ENCODE peak calls at places on chromosomes 6 and 20, in nine cellular contexts. One of them, this sample, is unnamed.

GRCh38 chr20:51712501-51713212 is 55.5 kb downstream of the ATP9A start:
- DNase-seq in HFFc6: peak
- DNase-seq in Calu3: peak
- DNase-seq in progenitor cell of endocrine pancreas: no peak
- DNase-seq in omental fat pad: no peak
- DNase-seq in left lung: no peak
- DNase-seq in AG09319: no peak
- DNase-seq in vagina: no peak
- DNase-seq in adrenal gland: peak
- DNase-seq in this sample: no peak

GRCh38 chr6:27542485-27542884 is 69.6 kb upstream of the ZNF184 start:
- DNase-seq in omental fat pad: no peak
- DNase-seq in progenitor cell of endocrine pancreas: no peak
- DNase-seq in vagina: no peak
- DNase-seq in HFFc6: no peak
- DNase-seq in AG09319: no peak
- DNase-seq in adrenal gland: no peak
- DNase-seq in left lung: no peak
- DNase-seq in Calu3: no peak
- DNase-seq in this sample: no peak

GRCh38 chr6:147933201-147933600 is 409.4 kb upstream of the SASH1 start:
- DNase-seq in Calu3: no peak
- DNase-seq in AG09319: no peak
- DNase-seq in omental fat pad: no peak
- DNase-seq in progenitor cell of endocrine pancreas: no peak
- DNase-seq in HFFc6: no peak
- DNase-seq in left lung: no peak
- DNase-seq in vagina: no peak
- DNase-seq in adrenal gland: no peak
- DNase-seq in this sample: no peak

GRCh38 chr6:79947191-79948173 is at the start of gene ELOVL4:
- DNase-seq in left lung: peak
- DNase-seq in HFFc6: peak
- DNase-seq in AG09319: peak
- DNase-seq in adrenal gland: peak
- DNase-seq in progenitor cell of endocrine pancreas: peak
- DNase-seq in Calu3: peak
- DNase-seq in omental fat pad: no peak
- DNase-seq in vagina: no peak
- DNase-seq in this sample: peak

GRCh38 chr6:52307900-52308372 is 23.4 kb upstream of the MCM3 start:
- DNase-seq in adrenal gland: no peak
- DNase-seq in vagina: no peak
- DNase-seq in omental fat pad: no peak
- DNase-seq in progenitor cell of endocrine pancreas: no peak
- DNase-seq in Calu3: no peak
- DNase-seq in AG09319: no peak
- DNase-seq in left lung: no peak
- DNase-seq in HFFc6: no peak
- DNase-seq in this sample: no peak

GRCh38 chr20:844473-845225 is 11.1 kb downstream of the FAM110A start:
- DNase-seq in omental fat pad: peak
- DNase-seq in Calu3: no peak
- DNase-seq in adrenal gland: peak
- DNase-seq in HFFc6: peak
- DNase-seq in AG09319: peak
- DNase-seq in vagina: no peak
- DNase-seq in progenitor cell of endocrine pancreas: peak
- DNase-seq in left lung: peak
- DNase-seq in this sample: peak

GRCh38 chr6:147278891-147279290 is 74.7 kb downstream of the STXBP5 start:
- DNase-seq in AG09319: no peak
- DNase-seq in vagina: no peak
- DNase-seq in HFFc6: no peak
- DNase-seq in omental fat pad: no peak
- DNase-seq in left lung: no peak
- DNase-seq in adrenal gland: no peak
- DNase-seq in Calu3: no peak
- DNase-seq in progenitor cell of endocrine pancreas: no peak
- DNase-seq in this sample: no peak

GRCh38 chr6:152671146-152671545 is 26.6 kb upstream of the MYCT1 start:
- DNase-seq in left lung: no peak
- DNase-seq in Calu3: no peak
- DNase-seq in HFFc6: peak
- DNase-seq in omental fat pad: no peak
- DNase-seq in adrenal gland: no peak
- DNase-seq in progenitor cell of endocrine pancreas: no peak
- DNase-seq in AG09319: no peak
- DNase-seq in vagina: no peak
- DNase-seq in this sample: no peak

GRCh38 chr6:111201155-111201554 is 113.9 kb downstream of the SLC16A10 start:
- DNase-seq in Calu3: no peak
- DNase-seq in progenitor cell of endocrine pancreas: no peak
- DNase-seq in AG09319: no peak
- DNase-seq in HFFc6: no peak
- DNase-seq in adrenal gland: no peak
- DNase-seq in vagina: no peak
- DNase-seq in left lung: no peak
- DNase-seq in omental fat pad: no peak
- DNase-seq in this sample: no peak

GRCh38 chr6:68559716-68560115 is 75.4 kb upstream of the ADGRB3 start:
- DNase-seq in AG09319: no peak
- DNase-seq in Calu3: no peak
- DNase-seq in progenitor cell of endocrine pancreas: no peak
- DNase-seq in vagina: no peak
- DNase-seq in left lung: no peak
- DNase-seq in adrenal gland: no peak
- DNase-seq in HFFc6: no peak
- DNase-seq in omental fat pad: no peak
- DNase-seq in this sample: no peak

GRCh38 chr20:38196592-38196991 is 31.5 kb upstream of the TGM2 start:
- DNase-seq in AG09319: peak
- DNase-seq in adrenal gland: peak
- DNase-seq in Calu3: no peak
- DNase-seq in progenitor cell of endocrine pancreas: no peak
- DNase-seq in vagina: no peak
- DNase-seq in HFFc6: peak
- DNase-seq in left lung: peak
- DNase-seq in omental fat pad: peak
- DNase-seq in this sample: no peak

GRCh38 chr6:29760328-29760727 is 37.1 kb downstream of the HLA-F start:
- DNase-seq in AG09319: no peak
- DNase-seq in vagina: peak
- DNase-seq in Calu3: no peak
- DNase-seq in left lung: no peak
- DNase-seq in adrenal gland: no peak
- DNase-seq in HFFc6: no peak
- DNase-seq in omental fat pad: no peak
- DNase-seq in progenitor cell of endocrine pancreas: no peak
- DNase-seq in this sample: no peak

GRCh38 chr6:158262082-158262481 is 50.2 kb upstream of the TULP4 start:
- DNase-seq in HFFc6: no peak
- DNase-seq in Calu3: no peak
- DNase-seq in omental fat pad: no peak
- DNase-seq in left lung: no peak
- DNase-seq in AG09319: no peak
- DNase-seq in vagina: no peak
- DNase-seq in progenitor cell of endocrine pancreas: no peak
- DNase-seq in adrenal gland: no peak
- DNase-seq in this sample: no peak

GRCh38 chr6:44219053-44219814 is 2.5 kb downstream of the MYMX start:
- DNase-seq in progenitor cell of endocrine pancreas: peak
- DNase-seq in HFFc6: no peak
- DNase-seq in omental fat pad: no peak
- DNase-seq in Calu3: peak
- DNase-seq in left lung: peak
- DNase-seq in adrenal gland: peak
- DNase-seq in vagina: peak
- DNase-seq in AG09319: no peak
- DNase-seq in this sample: peak

DNA sequence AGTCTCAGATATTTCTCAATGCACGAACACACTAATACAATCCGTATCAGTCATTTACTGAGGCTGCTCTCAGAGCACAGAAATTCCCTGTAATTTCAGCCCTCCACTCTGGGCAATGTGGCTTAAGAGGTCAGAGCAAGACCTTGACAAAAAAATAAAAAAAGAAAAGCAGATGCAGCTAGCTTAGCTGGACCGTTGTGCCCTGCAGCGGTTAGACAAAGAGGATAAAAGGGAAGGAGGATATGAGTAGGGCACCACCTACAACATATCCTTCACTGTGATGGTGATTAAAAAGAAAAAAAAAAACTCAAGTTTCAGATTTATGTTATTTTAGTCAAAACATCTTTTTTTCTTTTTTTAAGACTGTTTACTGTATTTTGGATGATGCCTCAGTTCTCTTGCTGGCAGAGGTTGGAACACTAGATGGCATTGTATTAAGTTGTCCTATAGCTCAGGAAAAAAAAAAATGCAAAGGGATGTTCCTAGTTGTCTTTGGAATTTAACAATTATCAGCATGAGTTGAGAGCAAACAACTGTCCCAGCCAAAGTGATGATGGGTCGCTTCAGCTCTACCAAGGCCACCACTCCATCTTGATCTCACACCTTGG is 59.9 kb downstream of the ANKEF1 start:
- DNase-seq in left lung: no peak
- DNase-seq in adrenal gland: no peak
- DNase-seq in vagina: no peak
- DNase-seq in Calu3: no peak
- DNase-seq in progenitor cell of endocrine pancreas: no peak
- DNase-seq in omental fat pad: no peak
- DNase-seq in HFFc6: no peak
- DNase-seq in AG09319: no peak
- DNase-seq in this sample: no peak
- TF ChIP-seq CTCF in left lung: no peak
- TF ChIP-seq CTCF in adrenal gland: no peak
- TF ChIP-seq CTCF in vagina: no peak
- TF ChIP-seq CTCF in Calu3: no peak
- TF ChIP-seq CTCF in progenitor cell of endocrine pancreas: no peak
- TF ChIP-seq CTCF in omental fat pad: no peak
- TF ChIP-seq CTCF in HFFc6: peak
- TF ChIP-seq CTCF in AG09319: peak
- TF ChIP-seq CTCF in this sample: no peak

GRCh38 chr6:151027936-151028838 is 162.7 kb downstream of the MTHFD1L start:
- DNase-seq in left lung: no peak
- DNase-seq in vagina: no peak
- DNase-seq in omental fat pad: no peak
- DNase-seq in adrenal gland: no peak
- DNase-seq in Calu3: no peak
- DNase-seq in progenitor cell of endocrine pancreas: no peak
- DNase-seq in AG09319: no peak
- DNase-seq in HFFc6: no peak
- DNase-seq in this sample: no peak
- TF ChIP-seq CTCF in left lung: no peak
- TF ChIP-seq CTCF in vagina: no peak
- TF ChIP-seq CTCF in omental fat pad: no peak
- TF ChIP-seq CTCF in adrenal gland: no peak
- TF ChIP-seq CTCF in Calu3: no peak
- TF ChIP-seq CTCF in progenitor cell of endocrine pancreas: no peak
- TF ChIP-seq CTCF in AG09319: no peak
- TF ChIP-seq CTCF in HFFc6: no peak
- TF ChIP-seq CTCF in this sample: no peak

GRCh38 chr20:63398744-63399514 is 37.8 kb upstream of the CHRNA4 start:
- DNase-seq in left lung: no peak
- DNase-seq in omental fat pad: no peak
- DNase-seq in HFFc6: no peak
- DNase-seq in adrenal gland: no peak
- DNase-seq in AG09319: no peak
- DNase-seq in Calu3: no peak
- DNase-seq in vagina: no peak
- DNase-seq in progenitor cell of endocrine pancreas: no peak
- DNase-seq in this sample: no peak
- TF ChIP-seq CTCF in left lung: no peak
- TF ChIP-seq CTCF in omental fat pad: no peak
- TF ChIP-seq CTCF in HFFc6: no peak
- TF ChIP-seq CTCF in adrenal gland: no peak
- TF ChIP-seq CTCF in AG09319: no peak
- TF ChIP-seq CTCF in Calu3: no peak
- TF ChIP-seq CTCF in vagina: no peak
- TF ChIP-seq CTCF in progenitor cell of endocrine pancreas: no peak
- TF ChIP-seq CTCF in this sample: no peak

GRCh38 chr20:22452442-22453011 is 131.8 kb downstream of the FOXA2 start:
- DNase-seq in omental fat pad: no peak
- DNase-seq in progenitor cell of endocrine pancreas: no peak
- DNase-seq in left lung: no peak
- DNase-seq in vagina: no peak
- DNase-seq in HFFc6: no peak
- DNase-seq in adrenal gland: no peak
- DNase-seq in AG09319: no peak
- DNase-seq in Calu3: no peak
- DNase-seq in this sample: no peak

GRCh38 chr20:22455259-22455658 is 129.1 kb downstream of the FOXA2 start:
- DNase-seq in progenitor cell of endocrine pancreas: no peak
- DNase-seq in vagina: no peak
- DNase-seq in adrenal gland: no peak
- DNase-seq in Calu3: no peak
- DNase-seq in HFFc6: no peak
- DNase-seq in AG09319: no peak
- DNase-seq in left lung: no peak
- DNase-seq in omental fat pad: no peak
- DNase-seq in this sample: no peak

GRCh38 chr20:22450540-22450939 is 133.8 kb downstream of the FOXA2 start:
- DNase-seq in vagina: no peak
- DNase-seq in left lung: no peak
- DNase-seq in omental fat pad: no peak
- DNase-seq in Calu3: no peak
- DNase-seq in progenitor cell of endocrine pancreas: no peak
- DNase-seq in HFFc6: no peak
- DNase-seq in AG09319: no peak
- DNase-seq in adrenal gland: no peak
- DNase-seq in this sample: no peak

GRCh38 chr20:22456109-22456508 is 128.3 kb downstream of the FOXA2 start:
- DNase-seq in AG09319: no peak
- DNase-seq in omental fat pad: no peak
- DNase-seq in left lung: no peak
- DNase-seq in progenitor cell of endocrine pancreas: no peak
- DNase-seq in HFFc6: no peak
- DNase-seq in Calu3: no peak
- DNase-seq in vagina: no peak
- DNase-seq in adrenal gland: no peak
- DNase-seq in this sample: no peak

DNA sequence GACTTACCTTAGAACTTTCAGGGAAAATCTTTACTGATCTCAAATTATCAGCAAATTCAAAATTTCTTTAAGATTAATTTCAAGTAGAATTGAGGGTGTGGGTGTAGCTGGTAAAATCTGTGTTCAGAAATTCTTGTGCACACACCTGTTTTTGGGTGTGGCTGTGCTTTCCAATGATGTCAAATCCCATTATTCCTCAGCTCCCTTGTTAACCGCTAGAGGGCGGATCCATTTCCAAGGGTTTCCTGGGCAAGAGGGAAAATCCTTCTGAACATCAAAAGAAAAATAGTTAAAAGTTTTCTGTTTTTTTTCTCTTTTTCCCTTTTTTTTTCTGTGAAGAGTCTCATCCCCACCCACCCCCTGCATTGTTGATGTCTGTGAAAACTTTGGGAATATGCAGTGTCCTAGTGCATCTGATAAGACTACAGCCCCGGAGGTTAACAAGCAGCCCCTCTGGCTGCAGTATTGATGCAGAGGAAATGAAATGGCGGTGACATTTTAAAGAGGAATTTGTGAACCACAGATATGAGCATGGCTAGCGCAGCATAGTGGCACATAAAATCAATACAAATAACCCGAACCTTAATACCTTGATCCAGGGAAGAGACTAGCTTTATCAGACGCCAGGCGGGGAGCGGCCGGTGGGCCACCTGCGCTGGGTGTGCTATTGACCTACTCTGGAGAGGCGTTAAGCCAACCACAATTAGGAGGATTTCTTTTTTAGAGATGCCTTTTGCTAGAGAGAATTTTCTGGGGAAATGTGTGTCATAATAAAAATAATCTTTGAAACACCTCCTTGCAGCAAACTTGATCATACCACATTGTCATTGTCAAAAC is 130.9 kb downstream of the FOXA2 start:
- DNase-seq in Calu3: no peak
- DNase-seq in omental fat pad: no peak
- DNase-seq in left lung: no peak
- DNase-seq in progenitor cell of endocrine pancreas: no peak
- DNase-seq in AG09319: no peak
- DNase-seq in vagina: no peak
- DNase-seq in adrenal gland: no peak
- DNase-seq in HFFc6: no peak
- DNase-seq in this sample: no peak
- TF ChIP-seq CTCF in Calu3: peak
- TF ChIP-seq CTCF in omental fat pad: peak
- TF ChIP-seq CTCF in left lung: peak
- TF ChIP-seq CTCF in progenitor cell of endocrine pancreas: peak
- TF ChIP-seq CTCF in AG09319: peak
- TF ChIP-seq CTCF in vagina: no peak
- TF ChIP-seq CTCF in adrenal gland: peak
- TF ChIP-seq CTCF in HFFc6: peak
- TF ChIP-seq CTCF in this sample: peak

This sample was measured in mesothelial cell of epicardium.